ENCODE peak calls at places on chromosomes 4 and X, in ten cellular contexts. D is lower leg skin, I is spleen, X is breast epithelium, B is body of pancreas, U is tibial nerve, Q is right lobe of liver, V is ovary, C is gastrocnemius medialis, O is A549. Y is an unnamed sample.
A peak's percentile ranks its signal among the peaks of the same experiment; 100 is the strongest.

GRCh38 chr4:13059015-13059414 is 425.1 kb downstream of the RAB28 start:
- DNase-seq in C (no peak), V (no peak), D (no peak), X (no peak), O (no peak), I (no peak), Q (no peak), B (no peak), U (no peak), Y (no peak)

GRCh38 chrX:23668335-23668734 is 1.0 kb downstream of the PRDX4 start:
- DNase-seq in I (no peak), V (no peak), C (no peak), U (no peak), D (no peak), Q (no peak), O (no peak), X (no peak), B (no peak), Y (no peak)

GRCh38 chr4:76074995-76075600 is 589 bp downstream of the ART3 start:
- DNase-seq in D (no peak), O (no peak), U (no peak), Q (no peak), C (no peak), I (no peak), X (no peak), V (no peak), B (no peak), Y (no peak)

GRCh38 chr4:45554423-45554822 is 569.4 kb downstream of the GABRG1 start:
- DNase-seq in C (no peak), I (no peak), U (no peak), Q (no peak), B (no peak), X (no peak), V (no peak), D (no peak), O (no peak), Y (no peak)

GRCh38 chr4:79209822-79210635 is 115.8 kb downstream of the NAA11 start:
- DNase-seq in B (peak; percentile 4), U (no peak), X (no peak), O (no peak), D (no peak), C (no peak), Q (no peak), V (no peak), I (peak; percentile 44), Y (no peak)

GRCh38 chr4:40507977-40508376 is 121.7 kb downstream of the RBM47 start:
- DNase-seq in C (no peak), I (no peak), O (peak; percentile 18), Q (no peak), U (no peak), B (peak; percentile 64), X (no peak), V (no peak), D (no peak), Y (no peak)

GRCh38 chrX:69107747-69108410 is 57.4 kb downstream of the PJA1 start:
- DNase-seq in O (no peak), C (no peak), D (no peak), X (no peak), B (no peak), U (no peak), Q (peak; percentile 22), I (no peak), V (no peak), Y (no peak)

GRCh38 chr4:130478406-130478805 is 1382.5 kb downstream of the C4orf33 start:
- DNase-seq in Q (no peak), C (no peak), D (no peak), U (no peak), V (no peak), I (no peak), B (no peak), X (no peak), O (peak; percentile 3), Y (no peak)

GRCh38 chr4:25421819-25422511 is 44.9 kb downstream of the ANAPC4 start:
- DNase-seq in I (no peak), O (no peak), U (peak; percentile 20), B (no peak), X (no peak), C (no peak), D (no peak), Q (no peak), V (no peak), Y (no peak)

GRCh38 chr4:3328814-3329663 is 36.2 kb downstream of the RGS12 start:
- DNase-seq in B (no peak), O (no peak), I (no peak), C (no peak), D (peak; percentile 43), Q (peak; percentile 8), X (peak; percentile 3), V (no peak), U (no peak), Y (no peak)

GRCh38 chrX:39484159-39484558 is 613.6 kb downstream of the BCOR start:
- DNase-seq in D (no peak), X (no peak), B (no peak), C (no peak), V (no peak), Q (no peak), I (no peak), O (no peak), U (no peak), Y (no peak)

GRCh38 chrX:97987979-97988378 is 1104.3 kb downstream of the RPA4 start:
- DNase-seq in O (no peak), D (no peak), U (no peak), Q (no peak), C (no peak), X (no peak), I (no peak), V (no peak), B (no peak), Y (no peak)

DNA sequence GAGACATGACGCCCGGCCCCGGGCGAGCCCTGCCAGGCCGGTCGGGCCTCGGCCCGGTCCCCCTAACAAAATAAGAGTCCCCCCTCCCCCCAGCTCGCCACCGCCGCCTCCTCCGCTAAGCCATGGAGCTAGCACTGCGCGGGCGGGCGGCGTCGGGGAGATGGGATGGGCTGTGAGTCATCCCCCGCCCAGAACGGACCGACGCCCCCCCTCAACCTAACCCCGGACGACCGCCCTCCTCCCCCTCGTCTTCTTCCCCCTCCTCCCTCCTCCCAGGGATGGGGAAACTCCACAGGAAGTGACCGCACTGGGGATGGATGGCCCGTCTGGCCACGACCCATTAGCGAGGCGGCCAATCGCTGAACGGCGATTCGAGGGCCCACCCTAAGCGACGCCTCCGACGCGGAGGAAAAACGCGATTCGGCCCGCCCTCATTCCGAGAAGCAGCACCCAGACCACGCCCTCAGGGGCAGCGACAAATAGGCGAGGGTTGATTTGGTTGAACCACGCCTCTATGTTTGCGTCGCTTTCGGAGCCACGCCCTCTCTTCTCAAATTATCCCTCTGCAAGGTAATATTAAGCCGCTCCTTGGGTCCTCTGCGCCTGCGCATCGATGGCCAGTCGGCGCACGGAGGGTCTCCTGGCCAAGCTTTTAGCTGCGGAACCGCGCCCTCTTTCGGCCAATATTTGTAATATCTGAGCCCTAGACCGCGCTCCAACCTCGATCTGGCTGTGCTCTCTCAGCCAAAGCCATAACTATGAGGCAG is at the start of gene TFE3:
- DNase-seq in X (peak; percentile 99), D (peak; percentile 99), O (peak; percentile 99), I (peak; percentile 97), Q (peak; percentile 98), V (peak; percentile 97), B (peak; percentile 99), C (peak; percentile 97), U (peak; percentile 97), Y (peak; percentile 95)
- TF ChIP-seq POLR2A in X (peak; percentile 49), D (no peak), O (peak; percentile 31), I (no peak), Q (peak; percentile 77), V (peak; percentile 80), B (peak; percentile 69), C (peak; percentile 72), U (peak; percentile 44), Y (peak; percentile 65)

DNA sequence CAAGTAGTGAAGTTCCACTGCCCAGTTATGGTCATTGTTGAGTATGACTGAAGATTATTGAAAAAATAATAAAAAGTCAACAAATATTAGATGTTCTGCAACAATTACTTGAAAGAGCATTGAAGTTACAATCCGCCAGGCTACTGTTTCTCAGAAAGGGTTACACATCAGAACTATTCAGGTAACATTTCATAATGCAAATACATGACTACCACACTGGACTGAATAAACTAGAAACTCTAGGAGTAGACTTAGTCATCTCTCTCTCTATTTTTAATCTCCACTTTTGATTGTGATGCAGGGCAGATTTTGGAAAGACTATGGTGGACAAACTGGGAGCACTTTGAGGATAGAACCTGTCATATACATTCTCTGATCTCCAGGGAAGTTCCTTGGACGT is 748.2 kb upstream of the ATOH1 start:
- DNase-seq in I (no peak), X (no peak), B (no peak), Q (no peak), C (no peak), V (no peak), O (no peak), D (no peak), U (no peak), Y (no peak)
- TF ChIP-seq POLR2A in I (no peak), X (no peak), B (no peak), Q (no peak), C (no peak), V (no peak), O (no peak), D (no peak), U (no peak), Y (no peak)

GRCh38 chr4:73617256-73617655 is 3.0 kb downstream of the RASSF6 start:
- DNase-seq in V (no peak), U (no peak), I (no peak), Q (no peak), C (no peak), O (no peak), D (no peak), B (no peak), X (no peak), Y (no peak)
- TF ChIP-seq POLR2A in V (no peak), U (no peak), I (no peak), Q (no peak), C (no peak), O (no peak), D (no peak), B (no peak), X (no peak), Y (no peak)

GRCh38 chr4:81425087-81425486 is 46.6 kb downstream of the RASGEF1B start:
- DNase-seq in B (no peak), Q (no peak), X (no peak), U (no peak), D (no peak), C (no peak), O (no peak), I (no peak), V (no peak), Y (no peak)

GRCh38 chr4:81418572-81418971 is 53.1 kb downstream of the RASGEF1B start:
- DNase-seq in O (no peak), Q (no peak), U (no peak), B (no peak), X (no peak), I (no peak), C (no peak), D (no peak), V (no peak), Y (no peak)

GRCh38 chr4:81424336-81424735 is 47.4 kb downstream of the RASGEF1B start:
- DNase-seq in O (no peak), D (no peak), B (no peak), C (no peak), X (no peak), U (no peak), V (no peak), Q (no peak), I (no peak), Y (no peak)

GRCh38 chr4:81422591-81422990 is 49.1 kb downstream of the RASGEF1B start:
- DNase-seq in I (no peak), X (no peak), O (no peak), D (no peak), C (no peak), Q (no peak), B (no peak), U (no peak), V (no peak), Y (no peak)

GRCh38 chr4:81421346-81422218 is 50.1 kb downstream of the RASGEF1B start:
- DNase-seq in I (no peak), D (no peak), C (no peak), U (peak; percentile 38), B (peak; percentile 64), X (no peak), Q (no peak), O (no peak), V (no peak), Y (peak; percentile 67)
- TF ChIP-seq POLR2A in I (no peak), D (no peak), C (no peak), U (no peak), B (no peak), X (no peak), Q (no peak), O (no peak), V (no peak), Y (no peak)

Y was measured in upper lobe of left lung.